ENCODE peak calls at places on chromosome 17, in nine cellular contexts. S, F, J, C, N, Y, A, T and L are unnamed samples.

GRCh38 chr17:39813631-39814030 is 50.5 kb downstream of the IKZF3 start:
- DNase-seq in F (no peak), S (no peak), N (no peak), A (no peak), Y (no peak), T (no peak), C (no peak), J (no peak), L (no peak)

GRCh38 chr17:77733576-77734296 is 224.8 kb upstream of the TNRC6C start:
- DNase-seq in C (no peak), S (peak), J (no peak), F (peak), A (no peak), Y (no peak), T (no peak), N (peak), L (no peak)

GRCh38 chr17:8611671-8612298 is 18.7 kb downstream of the MYH10 start:
- DNase-seq in N (no peak), T (peak), J (peak), F (no peak), C (peak), S (no peak), A (no peak), Y (no peak), L (no peak)

GRCh38 chr17:7745748-7746470 is 28.4 kb downstream of the DNAH2 start:
- DNase-seq in S (no peak), J (peak), T (peak), F (peak), C (peak), A (peak), Y (no peak), N (no peak), L (peak)

GRCh38 chr17:77649717-77650211 is 308.7 kb upstream of the TNRC6C start:
- DNase-seq in T (no peak), Y (no peak), J (no peak), A (peak), C (no peak), N (peak), F (peak), S (no peak), L (peak)

GRCh38 chr17:48442819-48443218 is 12.8 kb upstream of the SKAP1 start:
- DNase-seq in A (no peak), F (no peak), Y (no peak), N (no peak), T (no peak), J (no peak), C (no peak), S (no peak), L (no peak)

GRCh38 chr17:70767102-70767701 is 597.9 kb downstream of the KCNJ2 start:
- DNase-seq in A (peak), C (peak), N (no peak), Y (no peak), S (no peak), F (no peak), J (peak), T (no peak), L (peak)

GRCh38 chr17:76742958-76743357 is 5.0 kb downstream of the MFSD11 start:
- DNase-seq in T (no peak), Y (no peak), S (no peak), F (no peak), C (no peak), N (no peak), A (no peak), J (no peak), L (no peak)

GRCh38 chr17:29177871-29178749 is 2.1 kb downstream of the MYO18A start:
- DNase-seq in T (no peak), Y (no peak), S (no peak), A (peak), F (peak), N (peak), J (no peak), C (no peak), L (no peak)

GRCh38 chr17:38727661-38728220 is 2.4 kb upstream of the CISD3 start:
- DNase-seq in F (no peak), S (no peak), Y (no peak), T (no peak), N (no peak), J (no peak), C (no peak), A (no peak), L (no peak)

GRCh38 chr17:11506635-11507034 is 91.6 kb upstream of the DNAH9 start:
- DNase-seq in N (no peak), A (peak), J (peak), F (no peak), C (no peak), T (no peak), Y (no peak), S (no peak), L (no peak)

GRCh38 chr17:81193470-81194224 is 27.6 kb upstream of the AATK start:
- DNase-seq in T (no peak), S (no peak), F (no peak), Y (peak), J (no peak), A (no peak), C (no peak), N (no peak), L (no peak)

GRCh38 chr17:49823614-49824013 is 24.3 kb downstream of the TAC4 start:
- DNase-seq in T (peak), C (peak), F (no peak), A (no peak), J (no peak), S (no peak), Y (no peak), N (no peak), L (no peak)

GRCh38 chr17:41098476-41098875 is 534 bp upstream of the KRTAP4-8 start:
- DNase-seq in Y (no peak), A (no peak), S (no peak), C (peak), N (no peak), F (no peak), J (no peak), T (peak), L (peak)

GRCh38 chr17:34357398-34357797 is 1.1 kb downstream of the CCL13 start:
- DNase-seq in J (no peak), S (no peak), T (no peak), C (no peak), Y (no peak), N (no peak), A (no peak), F (no peak), L (no peak)

DNA sequence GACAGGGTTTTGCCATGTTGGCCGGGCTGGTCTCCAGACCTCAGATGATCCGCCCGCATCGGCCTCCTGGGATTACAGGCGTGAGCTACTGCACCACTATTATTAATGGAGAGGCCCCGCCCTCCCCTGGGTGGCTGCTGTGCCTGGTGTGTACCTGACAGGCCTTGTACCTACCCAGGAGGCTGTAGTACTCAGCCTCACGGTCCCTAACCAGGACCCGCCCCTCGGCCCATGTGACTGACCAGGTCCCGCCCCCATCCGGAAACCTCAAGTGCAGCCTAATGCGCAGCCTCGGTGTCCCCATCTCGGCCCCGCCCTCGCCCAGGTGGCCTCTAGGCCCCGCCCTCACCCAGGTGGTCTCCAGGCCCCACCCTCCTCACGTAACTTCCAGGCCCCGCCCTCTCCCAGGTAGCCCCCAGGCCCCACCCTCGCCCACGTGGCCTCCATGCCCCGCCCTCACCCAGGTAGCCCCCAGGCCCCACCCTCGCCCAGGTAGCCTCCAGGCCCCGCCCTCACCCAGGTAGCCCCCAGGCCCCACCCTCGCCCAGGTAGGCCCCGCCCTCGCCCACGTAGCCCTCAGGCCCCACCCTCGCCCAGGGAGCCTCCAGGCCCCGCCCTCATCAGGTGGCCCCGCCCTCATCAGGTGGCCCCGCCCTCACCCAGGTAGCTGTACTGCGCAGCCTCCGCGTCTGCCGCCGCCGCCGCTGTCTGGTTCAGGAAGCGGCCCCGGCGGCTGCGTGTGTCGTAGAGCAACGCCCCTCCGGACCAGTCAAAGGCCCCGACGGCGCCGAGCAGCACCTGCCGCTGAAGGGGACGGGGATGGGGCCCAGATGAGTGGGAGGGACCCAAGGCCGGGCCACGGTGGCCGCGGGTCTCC is 31.0 kb downstream of the HASPIN start:
- DNase-seq in N (peak), A (peak), T (no peak), F (no peak), J (no peak), S (no peak), Y (peak), C (no peak), L (no peak)
- H3K4me3 ChIP-seq in N (no peak), A (peak), T (no peak), F (no peak), J (no peak), S (no peak), Y (peak), C (no peak), L (no peak)

DNA sequence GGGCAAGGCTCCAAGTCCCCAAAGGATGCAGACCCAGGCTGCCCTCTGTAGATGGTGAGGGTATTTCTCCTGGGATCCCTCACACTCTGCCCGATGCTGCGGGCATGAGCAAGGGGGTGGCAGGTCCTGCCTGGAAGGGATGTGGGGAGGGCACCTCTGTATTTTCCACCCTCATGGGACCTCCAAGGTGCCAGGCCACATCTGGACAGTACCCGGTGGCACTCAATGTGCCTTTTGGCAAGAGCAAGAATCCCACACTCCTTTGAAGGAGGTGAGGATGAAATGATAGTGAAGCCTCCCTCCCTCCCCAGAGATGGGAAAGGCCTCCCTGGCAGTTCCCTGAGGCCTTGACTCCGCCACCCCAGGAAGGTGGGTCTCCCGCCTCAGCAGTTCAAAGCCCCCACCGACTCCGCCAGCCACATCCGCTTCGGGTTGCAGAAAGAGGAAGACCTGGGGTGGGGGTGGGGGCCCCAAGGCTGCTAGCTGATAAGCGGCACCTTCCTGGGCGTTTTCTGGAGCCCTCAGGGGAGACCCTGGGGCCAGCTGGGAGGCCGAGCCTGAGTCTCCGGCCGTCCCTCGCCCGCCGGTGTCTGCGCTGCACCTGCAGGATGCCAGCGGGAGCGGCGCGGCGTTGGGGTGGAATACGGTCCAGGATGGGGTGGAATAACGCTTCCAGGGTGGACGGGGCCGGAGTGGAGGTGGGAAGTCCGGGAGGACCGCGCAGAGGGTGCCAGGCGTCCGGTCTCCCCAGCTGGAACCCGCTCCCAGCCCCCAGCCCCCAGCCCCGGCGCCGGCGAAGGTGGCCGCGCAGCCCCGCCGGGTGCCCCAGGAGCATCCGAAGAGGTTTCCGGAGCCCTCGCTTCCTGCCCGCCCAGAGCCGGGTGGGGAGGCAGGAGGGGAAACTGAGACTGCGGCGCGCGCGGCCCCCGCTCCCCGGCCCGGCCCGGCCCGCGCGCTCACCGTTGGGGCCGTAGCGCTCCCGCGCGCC is 729 bp downstream of the ATP2A3 start:
- DNase-seq in S (no peak), F (no peak), Y (peak), C (no peak), T (no peak), J (no peak), N (no peak), A (no peak), L (no peak)
- H3K4me3 ChIP-seq in S (peak), F (peak), Y (peak), C (peak), T (no peak), J (no peak), N (peak), A (peak), L (no peak)

GRCh38 chr17:57553991-57554825 is 190.9 kb downstream of the CCDC182 start:
- DNase-seq in T (no peak), F (no peak), S (no peak), C (peak), A (peak), Y (peak), N (no peak), J (peak), L (no peak)
- H3K4me3 ChIP-seq in T (no peak), F (no peak), S (no peak), C (no peak), A (no peak), Y (no peak), N (no peak), J (no peak), L (no peak)

GRCh38 chr17:74893936-74894671 is 671 bp upstream of the FADS6 start:
- DNase-seq in F (no peak), N (no peak), Y (no peak), T (no peak), A (no peak), J (no peak), C (no peak), S (no peak), L (no peak)
- H3K4me3 ChIP-seq in F (peak), N (no peak), Y (peak), T (no peak), A (peak), J (no peak), C (no peak), S (peak), L (no peak)

DNA sequence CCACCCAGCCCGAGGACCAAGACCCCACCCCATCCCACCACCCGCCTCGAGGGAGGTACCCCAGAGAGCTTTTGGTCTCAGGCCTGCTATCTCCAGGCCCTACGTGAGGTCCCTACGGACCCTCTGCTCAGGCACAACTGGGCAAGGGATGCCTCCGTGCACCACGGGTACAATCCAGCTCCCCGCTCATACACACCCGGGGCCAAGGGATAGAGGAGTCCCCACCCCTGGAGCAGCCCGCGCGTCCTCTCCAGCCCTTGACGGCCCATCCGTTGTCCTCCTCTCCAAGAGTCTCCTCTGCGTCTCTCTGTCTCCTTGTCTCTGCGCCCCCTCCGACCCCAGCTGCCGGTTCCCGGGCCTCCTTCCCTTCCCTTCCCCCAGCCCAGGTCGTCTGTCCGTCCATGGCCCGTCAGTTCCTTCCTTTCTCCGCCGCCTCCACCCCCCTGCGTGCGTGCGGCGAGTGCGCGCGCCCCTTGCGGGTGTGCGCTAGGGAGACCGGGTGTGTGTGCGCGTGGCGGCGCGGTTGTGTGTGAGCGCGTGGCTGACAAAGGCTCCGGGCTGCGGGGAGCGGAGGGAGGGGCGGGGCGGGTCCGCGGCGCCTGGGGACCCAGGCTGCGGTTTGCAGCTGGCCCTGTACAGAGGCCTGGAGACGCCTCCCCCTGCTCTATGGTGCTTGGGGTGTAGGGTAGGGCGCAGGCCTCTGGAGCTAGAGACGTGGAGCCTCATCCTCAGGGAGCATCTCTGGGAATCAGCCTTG is 928 bp downstream of the SPNS2 start:
- DNase-seq in J (no peak), T (no peak), F (no peak), N (no peak), A (peak), Y (no peak), S (peak), C (no peak), L (no peak)
- H3K4me3 ChIP-seq in J (no peak), T (no peak), F (peak), N (no peak), A (peak), Y (peak), S (peak), C (no peak), L (no peak)

GRCh38 chr17:67624886-67625656 is 92.7 kb upstream of the NOL11 start:
- DNase-seq in S (no peak), C (no peak), J (no peak), F (no peak), A (no peak), T (no peak), Y (no peak), N (no peak), L (no peak)

GRCh38 chr17:67628580-67629013 is 89.1 kb upstream of the NOL11 start:
- DNase-seq in Y (peak), T (no peak), F (no peak), N (no peak), S (no peak), J (peak), C (no peak), A (peak), L (no peak)

GRCh38 chr17:67633751-67634191 is 84.0 kb upstream of the NOL11 start:
- DNase-seq in A (no peak), S (peak), F (no peak), Y (no peak), N (no peak), T (no peak), C (peak), J (peak), L (no peak)

GRCh38 chr17:67625971-67626370 is 91.8 kb upstream of the NOL11 start:
- DNase-seq in N (no peak), S (no peak), A (no peak), Y (no peak), F (no peak), J (no peak), T (no peak), C (no peak), L (no peak)

DNA sequence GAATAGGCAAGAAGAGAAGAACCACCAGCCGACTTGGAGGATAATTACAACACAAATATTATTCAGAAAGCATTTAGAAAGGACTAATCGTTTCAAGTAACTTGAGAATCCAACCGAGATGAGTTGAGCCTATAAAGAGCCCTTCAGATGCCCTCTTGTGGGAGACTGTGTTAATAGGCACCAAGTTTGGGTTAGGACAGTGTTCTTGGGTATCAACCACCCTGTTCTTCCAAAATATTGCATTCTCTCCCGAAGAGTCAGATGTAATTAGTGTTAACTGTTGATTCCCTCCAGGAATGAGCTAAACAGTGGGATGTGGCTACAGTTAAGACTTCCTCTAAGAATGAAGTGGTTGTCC is 87.8 kb upstream of the NOL11 start:
- DNase-seq in J (peak), A (peak), Y (no peak), T (peak), F (no peak), C (peak), N (no peak), S (no peak), L (peak)
- H3K4me3 ChIP-seq in J (no peak), A (no peak), Y (no peak), T (no peak), F (no peak), C (no peak), N (no peak), S (no peak), L (no peak)

GRCh38 chr17:45224671-45225050 is 3.0 kb downstream of the FMNL1 start:
- DNase-seq in J (no peak), C (no peak), T (no peak), N (no peak), A (no peak), S (no peak), F (peak), Y (no peak), L (no peak)

GRCh38 chr17:45227101-45227591 is 5.5 kb downstream of the FMNL1 start:
- DNase-seq in C (no peak), F (no peak), Y (no peak), T (no peak), J (no peak), N (peak), S (no peak), A (no peak), L (no peak)

GRCh38 chr17:45225051-45225700 is 3.5 kb downstream of the FMNL1 start:
- DNase-seq in Y (no peak), A (peak), C (no peak), J (no peak), T (no peak), F (peak), N (peak), S (no peak), L (no peak)

GRCh38 chr17:45226620-45227019 is 4.9 kb downstream of the FMNL1 start:
- DNase-seq in S (no peak), A (no peak), N (no peak), J (no peak), Y (no peak), F (no peak), T (no peak), C (no peak), L (no peak)

GRCh38 chr17:45225964-45226530 is 4.4 kb downstream of the FMNL1 start:
- DNase-seq in S (peak), T (no peak), F (peak), C (no peak), N (peak), J (no peak), Y (peak), A (peak), L (no peak)
- H3K4me3 ChIP-seq in S (peak), T (no peak), F (no peak), C (no peak), N (no peak), J (no peak), Y (peak), A (no peak), L (no peak)

GRCh38 chr17:36938566-36939058 is 1.3 kb downstream of the LHX1 start:
- DNase-seq in T (no peak), Y (no peak), F (peak), C (no peak), S (no peak), N (peak), A (no peak), J (no peak), L (no peak)

GRCh38 chr17:36940313-36941264 is 3.3 kb downstream of the LHX1 start:
- DNase-seq in F (peak), J (no peak), N (peak), Y (no peak), C (no peak), T (no peak), S (no peak), A (no peak), L (no peak)

GRCh38 chr17:36939059-36939943 is 2.0 kb downstream of the LHX1 start:
- DNase-seq in C (no peak), S (no peak), A (no peak), J (no peak), F (peak), N (peak), T (no peak), Y (no peak), L (no peak)

GRCh38 chr17:36941265-36942021 is 4.2 kb downstream of the LHX1 start:
- DNase-seq in N (peak), F (no peak), S (no peak), J (no peak), C (no peak), T (no peak), A (no peak), Y (no peak), L (no peak)

GRCh38 chr17:36939944-36940312 is 2.7 kb downstream of the LHX1 start:
- DNase-seq in F (peak), C (no peak), N (no peak), J (no peak), Y (no peak), T (no peak), A (no peak), S (no peak), L (no peak)
- H3K4me3 ChIP-seq in F (no peak), C (no peak), N (no peak), J (no peak), Y (no peak), T (no peak), A (no peak), S (no peak), L (no peak)